ENCODE peak calls at places on chromosomes 7 and 10, in six cellular contexts. Y, O, U, Q, M and B are unnamed samples. For H3K79me2, H3K4me1 and H3K9me3, the result is how much of the 10 kb centered on the place peaks cover.

GRCh38 chr7:129343099-129343700 is 91.0 kb upstream of the STRIP2 start:
- DNase-seq in Y (peak), O (peak), U (peak), Q (peak), M (peak), B (peak)

GRCh38 chr10:23525406-23525805 is 86.5 kb downstream of the OTUD1 start:
- DNase-seq in Y (peak), O (peak), U (peak), Q (no peak), M (peak), B (no peak)

GRCh38 chr7:21611129-21611528 is 68.3 kb downstream of the DNAH11 start:
- DNase-seq in Y (no peak), O (no peak), U (peak), Q (no peak), M (no peak), B (no peak)

GRCh38 chr10:114714281-114714741 is 56.2 kb upstream of the ABLIM1 start:
- DNase-seq in Y (no peak), O (no peak), U (peak), Q (no peak), M (peak), B (no peak)

GRCh38 chr10:63651864-63652263 is 130.7 kb downstream of the REEP3 start:
- DNase-seq in Y (no peak), O (no peak), U (no peak), Q (no peak), M (no peak), B (no peak)

GRCh38 chr7:51031791-51032484 is 249.2 kb upstream of the GRB10 start:
- DNase-seq in Y (no peak), O (no peak), U (no peak), Q (no peak), M (no peak), B (no peak)

GRCh38 chr10:122051609-122052385 is 62.8 kb downstream of the TACC2 start:
- DNase-seq in Y (no peak), O (no peak), U (peak), Q (peak), M (peak), B (no peak)

GRCh38 chr7:36127075-36127740 is 25.8 kb upstream of the EEPD1 start:
- DNase-seq in Y (no peak), O (peak), U (no peak), Q (no peak), M (no peak), B (no peak)

GRCh38 chr7:47474937-47475879 is 106.7 kb downstream of the TNS3 start:
- DNase-seq in Y (peak), O (peak), U (peak), Q (no peak), M (peak), B (no peak)

GRCh38 chr7:106659963-106660861 is 746 bp downstream of the CCDC71L start:
- DNase-seq in Y (peak), O (peak), U (peak), Q (peak), M (peak), B (peak)

GRCh38 chr10:101287922-101288638 is 58.8 kb upstream of the LBX1 start:
- DNase-seq in Y (no peak), O (peak), U (no peak), Q (peak), M (peak), B (peak)

GRCh38 chr7:79272066-79272669 is 181.3 kb downstream of the MAGI2 start:
- DNase-seq in Y (peak), O (peak), U (peak), Q (peak), M (peak), B (no peak)

GRCh38 chr7:2655870-2656614 is 24.3 kb downstream of the TTYH3 start:
- DNase-seq in Y (no peak), O (no peak), U (no peak), Q (no peak), M (no peak), B (no peak)

GRCh38 chr7:90708841-90709317 is 112.8 kb downstream of the CDK14 start:
- DNase-seq in Y (peak), O (peak), U (peak), Q (peak), M (peak), B (peak)

GRCh38 chr7:116984917-116985316 is 31.6 kb downstream of the ST7 start:
- DNase-seq in Y (peak), O (peak), U (peak), Q (peak), M (peak), B (no peak)

GRCh38 chr10:92822964-92823363 is 25.4 kb upstream of the EXOC6 start:
- DNase-seq in Y (peak), O (peak), U (no peak), Q (no peak), M (peak), B (no peak)

GRCh38 chr7:151091003-151091402 is 4.7 kb downstream of the AGAP3 start:
- DNase-seq in Y (no peak), O (no peak), U (no peak), Q (no peak), M (no peak), B (no peak)

GRCh38 chr10:20596065-20596760 is 300.9 kb downstream of the NEBL start:
- DNase-seq in Y (no peak), O (no peak), U (no peak), Q (no peak), M (peak), B (no peak)

GRCh38 chr10:121615401-121615800 is 17.2 kb upstream of the FGFR2 start:
- DNase-seq in Y (no peak), O (no peak), U (no peak), Q (no peak), M (no peak), B (no peak)

GRCh38 chr7:70314221-70314620 is 715.9 kb downstream of the AUTS2 start:
- DNase-seq in Y (no peak), O (no peak), U (no peak), Q (no peak), M (no peak), B (no peak)

GRCh38 chr7:83594076-83594475 is 54.9 kb downstream of the SEMA3E start:
- DNase-seq in Y (no peak), O (no peak), U (no peak), Q (no peak), M (no peak), B (no peak)

GRCh38 chr10:86372119-86372784 is 5.7 kb upstream of the GRID1 start:
- DNase-seq in Y (no peak), O (no peak), U (no peak), Q (no peak), M (no peak), B (no peak)

GRCh38 chr10:108736111-108736510 is 1187.2 kb downstream of the XPNPEP1 start:
- DNase-seq in Y (no peak), O (no peak), U (no peak), Q (no peak), M (peak), B (no peak)

GRCh38 chr7:134435161-134435920 is 23.6 kb downstream of the AKR1B1 start:
- DNase-seq in Y (no peak), O (no peak), U (no peak), Q (no peak), M (peak), B (no peak)

GRCh38 chr7:70920886-70921285 is 211.1 kb upstream of the GALNT17 start:
- DNase-seq in Y (peak), O (no peak), U (peak), Q (no peak), M (no peak), B (no peak)

GRCh38 chr10:97109562-97109961 is 76.2 kb downstream of the SLIT1 start:
- DNase-seq in Y (no peak), O (no peak), U (no peak), Q (no peak), M (no peak), B (peak)

GRCh38 chr7:31047282-31047681 is 4.8 kb upstream of the ADCYAP1R1 start:
- DNase-seq in Y (no peak), O (no peak), U (no peak), Q (no peak), M (no peak), B (no peak)

GRCh38 chr10:71638577-71639411 is 80.8 kb downstream of the C10orf105 start:
- DNase-seq in Y (no peak), O (peak), U (peak), Q (no peak), M (no peak), B (no peak)

GRCh38 chr10:7560519-7560918 is 106.2 kb downstream of the ITIH5 start:
- DNase-seq in Y (no peak), O (no peak), U (no peak), Q (no peak), M (no peak), B (no peak)

GRCh38 chr7:40027545-40027944 is 77.5 kb downstream of the CDK13 start:
- DNase-seq in Y (no peak), O (no peak), U (no peak), Q (no peak), M (no peak), B (no peak)

GRCh38 chr10:51001587-51001986 is 72.7 kb upstream of the PRKG1 start:
- DNase-seq in Y (no peak), O (peak), U (peak), Q (peak), M (peak), B (no peak)

GRCh38 chr10:5556576-5556975 is 31.8 kb downstream of the CALML3 start:
- DNase-seq in Y (no peak), O (no peak), U (no peak), Q (no peak), M (no peak), B (no peak)

GRCh38 chr7:34133356-34133982 is 228.1 kb downstream of the BMPER start:
- DNase-seq in Y (no peak), O (no peak), U (peak), Q (no peak), M (peak), B (no peak)

GRCh38 chr7:36670585-36671431 is 53.5 kb downstream of the AOAH start:
- DNase-seq in Y (peak), O (peak), U (peak), Q (peak), M (peak), B (peak)

GRCh38 chr7:41559426-41559825 is 143.5 kb downstream of the INHBA start:
- DNase-seq in Y (no peak), O (no peak), U (no peak), Q (no peak), M (peak), B (no peak)

GRCh38 chr7:153638821-153639435 is 413.3 kb upstream of the DPP6 start:
- DNase-seq in Y (no peak), O (no peak), U (no peak), Q (no peak), M (no peak), B (no peak)

GRCh38 chr10:104038537-104038936 is 47.1 kb downstream of the COL17A1 start:
- DNase-seq in Y (no peak), O (no peak), U (no peak), Q (no peak), M (no peak), B (no peak)

GRCh38 chr10:37872283-37872682 is 14.9 kb upstream of the ZNF248 start:
- DNase-seq in Y (no peak), O (no peak), U (no peak), Q (no peak), M (no peak), B (no peak)

GRCh38 chr7:119256001-119256400 is 1017.0 kb upstream of the KCND2 start:
- DNase-seq in Y (no peak), O (no peak), U (no peak), Q (no peak), M (no peak), B (no peak)

DNA sequence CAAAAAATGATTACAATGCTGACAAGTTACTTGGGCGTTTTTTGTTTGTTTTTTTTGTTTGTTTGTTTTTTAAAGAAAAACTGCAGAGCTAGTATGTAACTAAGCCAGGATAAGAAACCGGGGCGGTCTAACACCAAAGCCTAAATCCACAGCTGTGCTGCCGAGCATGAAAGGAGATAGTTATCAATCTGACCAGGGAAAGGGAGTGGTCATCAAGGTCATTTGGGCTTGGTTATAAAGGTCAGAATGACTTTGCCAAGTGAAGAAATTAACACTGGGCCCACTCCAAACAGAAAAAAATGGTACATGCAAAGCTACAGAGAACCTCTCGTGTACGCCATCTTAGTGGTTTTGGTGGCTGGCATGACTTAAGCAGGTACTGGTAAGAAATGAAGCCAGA is 104.7 kb downstream of the SRPK2 start:
- DNase-seq in Y (no peak), O (no peak), U (no peak), Q (no peak), M (no peak), B (no peak)
- H3K79me2 ChIP-seq in Y (half or more), O (under half), U (half or more), Q (half or more), M (under half), B (half or more)

GRCh38 chr10:79044846-79045245 is 23.9 kb upstream of the ZMIZ1 start:
- DNase-seq in Y (no peak), O (no peak), U (no peak), Q (no peak), M (no peak), B (no peak)
- H3K4me1 ChIP-seq in Y (under half), O (under half), U (under half), Q (under half), M (under half), B (under half)

GRCh38 chr7:94206295-94206694 is 188.4 kb upstream of the COL1A2 start:
- DNase-seq in Y (no peak), O (no peak), U (no peak), Q (no peak), M (no peak), B (no peak)

GRCh38 chr7:94216944-94217461 is 177.7 kb upstream of the COL1A2 start:
- DNase-seq in Y (no peak), O (no peak), U (no peak), Q (no peak), M (peak), B (no peak)

GRCh38 chr7:94212160-94212559 is 182.5 kb upstream of the COL1A2 start:
- DNase-seq in Y (no peak), O (no peak), U (no peak), Q (peak), M (no peak), B (no peak)
- H3K9me3 ChIP-seq in Y (under half), O (under half), U (under half), Q (under half), M (under half), B (under half)

DNA sequence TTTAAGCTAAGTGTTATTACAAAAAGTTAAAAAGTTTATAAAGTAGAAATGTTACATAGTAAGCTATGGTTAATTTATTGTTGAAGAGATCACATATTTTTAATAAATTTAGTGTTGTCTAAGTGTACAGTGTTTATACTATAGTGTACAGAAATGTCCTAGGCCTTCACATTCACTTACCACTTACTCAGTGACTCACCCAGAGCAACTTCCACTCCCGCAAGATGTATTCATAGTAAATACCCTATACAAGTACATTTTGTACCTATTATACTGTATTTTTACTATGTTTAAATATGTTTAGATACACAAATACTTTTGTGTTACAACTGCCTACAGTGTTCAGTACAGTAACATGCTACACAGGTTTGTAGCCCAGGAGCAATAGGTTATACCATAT is 69.2 kb downstream of the DNAJC1 start:
- DNase-seq in Y (no peak), O (no peak), U (no peak), Q (no peak), M (no peak), B (no peak)
- H3K79me2 ChIP-seq in Y (half or more), O (under half), U (under half), Q (under half), M (under half), B (under half)